ENCODE peak calls at places on chromosomes 11 and 22, in eight cellular contexts. N, K, P, E, F, I, G and R are unnamed samples.

GRCh38 chr22:39173787-39174497 is 21.5 kb upstream of the CBX7 start:
- DNase-seq in N (no peak), K (no peak), P (peak), E (no peak), F (no peak), I (no peak), G (no peak), R (no peak)

GRCh38 chr22:46661221-46661851 is 41.1 kb downstream of the GRAMD4 start:
- DNase-seq in N (no peak), K (no peak), P (peak), E (no peak), F (no peak), I (no peak), G (peak), R (peak)

GRCh38 chr11:23789200-23789853 is 707.5 kb upstream of the LUZP2 start:
- DNase-seq in N (no peak), K (no peak), P (no peak), E (no peak), F (no peak), I (no peak), G (no peak), R (no peak)

GRCh38 chr11:112977620-112978212 is 16.5 kb downstream of the NCAM1 start:
- DNase-seq in N (peak), K (no peak), P (peak), E (no peak), F (peak), I (peak), G (no peak), R (no peak)

GRCh38 chr22:32202539-32203180 is 2.2 kb downstream of the RFPL2 start:
- DNase-seq in N (peak), K (peak), P (peak), E (peak), F (peak), I (no peak), G (peak), R (peak)

GRCh38 chr11:11916981-11917399 is 75.2 kb downstream of the USP47 start:
- DNase-seq in N (peak), K (no peak), P (peak), E (no peak), F (no peak), I (peak), G (no peak), R (no peak)

GRCh38 chr22:37088108-37088605 is 21.4 kb downstream of the TMPRSS6 start:
- DNase-seq in N (no peak), K (no peak), P (peak), E (no peak), F (no peak), I (no peak), G (peak), R (peak)

GRCh38 chr11:115530752-115531151 is 26.5 kb upstream of the CADM1 start:
- DNase-seq in N (no peak), K (no peak), P (no peak), E (no peak), F (peak), I (no peak), G (no peak), R (no peak)

GRCh38 chr11:12680246-12680939 is 6.2 kb downstream of the TEAD1 start:
- DNase-seq in N (peak), K (no peak), P (peak), E (peak), F (peak), I (no peak), G (peak), R (no peak)

GRCh38 chr22:22802346-22802970 is 85.2 kb upstream of the IGLL5 start:
- DNase-seq in N (no peak), K (no peak), P (peak), E (no peak), F (peak), I (no peak), G (no peak), R (no peak)

GRCh38 chr11:27120211-27120610 is 79.6 kb downstream of the BBOX1 start:
- DNase-seq in N (no peak), K (no peak), P (no peak), E (no peak), F (no peak), I (peak), G (no peak), R (no peak)

GRCh38 chr11:67584881-67585873 is 1.6 kb downstream of the GSTP1 start:
- DNase-seq in N (no peak), K (no peak), P (no peak), E (no peak), F (no peak), I (no peak), G (no peak), R (no peak)

GRCh38 chr11:1943576-1943975 is 3.6 kb upstream of the MRPL23 start:
- DNase-seq in N (no peak), K (no peak), P (no peak), E (no peak), F (no peak), I (no peak), G (no peak), R (no peak)

GRCh38 chr11:66668653-66669430 is 8.8 kb downstream of the RBM4B start:
- DNase-seq in N (no peak), K (no peak), P (no peak), E (no peak), F (peak), I (no peak), G (no peak), R (no peak)

GRCh38 chr11:132238331-132238730 is 867.9 kb downstream of the NTM start:
- DNase-seq in N (no peak), K (no peak), P (no peak), E (no peak), F (no peak), I (no peak), G (no peak), R (no peak)